ENCODE peak calls at places on chromosomes 2 and 18, in five cellular contexts. X, T, A, F and M are unnamed samples.

GRCh38 chr2:159547031-159547430 is 69.3 kb downstream of the BAZ2B start:
- DNase-seq in X (no peak), T (no peak), A (no peak), F (no peak), M (no peak)

GRCh38 chr2:75186829-75187228 is 12.5 kb downstream of the TACR1 start:
- DNase-seq in X (no peak), T (no peak), A (no peak), F (no peak), M (no peak)

GRCh38 chr2:29219374-29219773 is 104.2 kb downstream of the CLIP4 start:
- DNase-seq in X (no peak), T (peak), A (no peak), F (no peak), M (no peak)

GRCh38 chr2:196268022-196268421 is 96.6 kb upstream of the STK17B start:
- DNase-seq in X (no peak), T (no peak), A (no peak), F (no peak), M (no peak)

GRCh38 chr18:21538230-21538629 is 62.3 kb downstream of the ESCO1 start:
- DNase-seq in X (no peak), T (no peak), A (no peak), F (peak), M (no peak)

GRCh38 chr2:152890746-152891145 is 172.3 kb downstream of the ARL6IP6 start:
- DNase-seq in X (no peak), T (no peak), A (no peak), F (no peak), M (no peak)

GRCh38 chr2:110732422-110733413 is at the start of gene ACOXL:
- DNase-seq in X (no peak), T (no peak), A (peak), F (peak), M (no peak)

GRCh38 chr2:74671479-74671878 is 17.4 kb downstream of the SEMA4F start:
- DNase-seq in X (no peak), T (no peak), A (no peak), F (peak), M (peak)

GRCh38 chr18:25704096-25704870 is 352.3 kb upstream of the ZNF521 start:
- DNase-seq in X (no peak), T (no peak), A (no peak), F (no peak), M (no peak)

GRCh38 chr2:140657657-140658056 is 1473.2 kb downstream of the LRP1B start:
- DNase-seq in X (no peak), T (no peak), A (no peak), F (no peak), M (no peak)

GRCh38 chr2:105085525-105085924 is 47.7 kb downstream of the MRPS9 start:
- DNase-seq in X (no peak), T (no peak), A (no peak), F (peak), M (no peak)

DNA sequence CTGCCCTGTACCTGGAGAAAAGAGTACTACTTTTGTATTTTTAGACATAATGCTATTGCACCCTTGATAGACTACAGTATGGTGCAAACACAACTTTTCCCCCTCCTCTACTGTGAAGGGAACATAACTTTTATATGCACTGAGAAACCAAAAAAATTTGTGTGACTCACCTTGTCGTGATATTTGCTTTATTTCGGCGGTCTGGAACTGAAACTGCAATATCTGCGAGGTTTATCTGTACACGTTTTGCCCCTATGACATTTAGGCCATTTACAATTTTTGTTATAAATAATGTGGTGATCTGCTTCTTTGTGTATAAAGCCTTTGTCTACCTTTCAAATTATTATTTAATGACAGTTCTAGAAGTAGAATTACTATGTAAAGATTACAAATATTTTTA is 34.4 kb upstream of the AAK1 start:
- DNase-seq in X (no peak), T (no peak), A (no peak), F (no peak), M (no peak)
- TF ChIP-seq CTCF in X (no peak), T (no peak), A (no peak), F (no peak), M (no peak)

GRCh38 chr2:239710953-239711861 is 310.4 kb upstream of the HDAC4 start:
- DNase-seq in X (no peak), T (peak), A (no peak), F (no peak), M (no peak)
- H3K4me3 ChIP-seq in X (no peak), T (no peak), A (no peak), F (no peak), M (no peak)

GRCh38 chr2:157428500-157429175 is 15.3 kb downstream of the CYTIP start:
- DNase-seq in X (no peak), T (no peak), A (no peak), F (no peak), M (no peak)

GRCh38 chr2:157427003-157427921 is 16.6 kb downstream of the CYTIP start:
- DNase-seq in X (no peak), T (no peak), A (no peak), F (no peak), M (no peak)

GRCh38 chr2:157424374-157424773 is 19.5 kb downstream of the CYTIP start:
- DNase-seq in X (no peak), T (no peak), A (no peak), F (no peak), M (no peak)

GRCh38 chr2:157427922-157428303 is 16.0 kb downstream of the CYTIP start:
- DNase-seq in X (no peak), T (no peak), A (no peak), F (no peak), M (no peak)

GRCh38 chr2:157426477-157426994 is 17.4 kb downstream of the CYTIP start:
- DNase-seq in X (no peak), T (no peak), A (no peak), F (no peak), M (no peak)
- TF ChIP-seq CTCF in X (no peak), T (no peak), A (no peak), F (no peak), M (no peak)

GRCh38 chr2:238848941-238849853 is 1.3 kb downstream of the TWIST2 start:
- DNase-seq in X (no peak), T (no peak), A (no peak), F (peak), M (no peak)
- H3K4me3 ChIP-seq in X (peak), T (peak), A (peak), F (peak), M (peak)

GRCh38 chr2:54995553-54995952 is 54.7 kb downstream of the RTN4 start:
- DNase-seq in X (no peak), T (no peak), A (no peak), F (no peak), M (no peak)

GRCh38 chr2:54999182-54999581 is 51.1 kb downstream of the RTN4 start:
- DNase-seq in X (no peak), T (no peak), A (no peak), F (peak), M (peak)

GRCh38 chr2:55000335-55000734 is 49.9 kb downstream of the RTN4 start:
- DNase-seq in X (no peak), T (no peak), A (no peak), F (no peak), M (no peak)

GRCh38 chr2:54997826-54998225 is 52.4 kb downstream of the RTN4 start:
- DNase-seq in X (no peak), T (no peak), A (no peak), F (no peak), M (no peak)
- TF ChIP-seq CTCF in X (no peak), T (no peak), A (no peak), F (no peak), M (no peak)

GRCh38 chr2:223053431-223054192 is 1.6 kb downstream of the KCNE4 start:
- DNase-seq in X (no peak), T (peak), A (no peak), F (no peak), M (no peak)
- H3K4me3 ChIP-seq in X (peak), T (peak), A (peak), F (no peak), M (peak)